ENCODE peak calls at places on chromosomes 13 and 19, in seven cellular contexts. P, H, J, O, M, G and Z are unnamed samples.

GRCh38 chr13:45847554-45848224 is 3.9 kb downstream of the SIAH3 start:
- DNase-seq in G (no peak), J (no peak), O (peak; percentile 72), H (peak; percentile 72), P (peak; percentile 22), M (peak; percentile 60), Z (no peak)

GRCh38 chr13:110063490-110063889 is 243.5 kb downstream of the COL4A1 start:
- DNase-seq in G (no peak), P (no peak), H (no peak), M (no peak), O (no peak), J (no peak), Z (no peak)

GRCh38 chr19:56309511-56310185 is 5.0 kb downstream of the ZSCAN5A start:
- DNase-seq in M (peak; percentile 62), J (peak; percentile 25), O (peak; percentile 56), P (peak; percentile 54), G (peak; percentile 4), H (peak; percentile 68), Z (peak; percentile 24)

GRCh38 chr13:27822873-27823311 is 30.6 kb downstream of the GSX1 start:
- DNase-seq in O (no peak), J (no peak), M (no peak), H (no peak), P (no peak), G (no peak), Z (no peak)

GRCh38 chr19:6613711-6614110 is 22.8 kb upstream of the CD70 start:
- DNase-seq in J (no peak), O (no peak), P (no peak), G (no peak), H (no peak), M (no peak), Z (no peak)

GRCh38 chr19:49718511-49718910 is 27.6 kb downstream of the CPT1C start:
- DNase-seq in H (no peak), O (no peak), P (no peak), J (no peak), M (no peak), G (peak; percentile 35), Z (no peak)

GRCh38 chr13:19153782-19154450 is 27.7 kb downstream of the TUBA3C start:
- DNase-seq in O (no peak), H (no peak), G (no peak), J (no peak), P (no peak), M (no peak), Z (no peak)

GRCh38 chr19:4581381-4582111 is 22.1 kb upstream of the SEMA6B start:
- DNase-seq in G (no peak), H (no peak), M (peak; percentile 80), J (no peak), P (no peak), O (no peak), Z (no peak)

GRCh38 chr13:110444226-110444653 is 117.3 kb downstream of the RAB20 start:
- DNase-seq in J (no peak), H (no peak), O (no peak), P (no peak), M (no peak), G (peak; percentile 20), Z (no peak)

GRCh38 chr13:76027131-76027530 is 391.0 kb downstream of the LMO7 start:
- DNase-seq in O (no peak), G (no peak), M (no peak), J (no peak), H (no peak), P (no peak), Z (no peak)

GRCh38 chr13:48334534-48335127 is 31.1 kb downstream of the RB1 start:
- DNase-seq in H (no peak), G (peak; percentile 45), O (no peak), J (peak; percentile 1), M (peak; percentile 5), P (no peak), Z (no peak)

GRCh38 chr13:72542241-72542640 is 185.2 kb downstream of the MZT1 start:
- DNase-seq in O (no peak), M (no peak), P (no peak), H (no peak), J (no peak), G (no peak), Z (no peak)

GRCh38 chr13:66673401-66673800 is 556.7 kb downstream of the PCDH9 start:
- DNase-seq in O (no peak), G (peak; percentile 42), M (no peak), P (no peak), H (no peak), J (no peak), Z (no peak)

GRCh38 chr13:99261040-99261439 is 2.9 kb upstream of the GPR18 start:
- DNase-seq in J (no peak), M (no peak), O (no peak), H (no peak), P (no peak), G (no peak), Z (no peak)

GRCh38 chr13:107210216-107211010 is 642.5 kb upstream of the ARGLU1 start:
- DNase-seq in J (no peak), M (no peak), P (no peak), O (no peak), H (no peak), G (peak; percentile 20), Z (no peak)

GRCh38 chr13:83881917-83882625 is at the start of gene SLITRK1:
- DNase-seq in H (peak; percentile 72), M (peak; percentile 91), O (no peak), J (no peak), G (peak; percentile 19), P (peak; percentile 35), Z (peak; percentile 20)

GRCh38 chr19:38679839-38680238 is 32.4 kb downstream of the ACTN4 start:
- DNase-seq in G (peak; percentile 63), O (no peak), H (no peak), J (no peak), P (no peak), M (no peak), Z (peak; percentile 30)

GRCh38 chr19:7733376-7733775 is 1.5 kb upstream of the CLEC4G start:
- DNase-seq in J (no peak), G (no peak), M (no peak), O (no peak), H (no peak), P (no peak), Z (no peak)

GRCh38 chr13:93364166-93364565 is 137.6 kb downstream of the GPC6 start:
- DNase-seq in O (no peak), H (no peak), P (no peak), G (peak; percentile 91), J (no peak), M (no peak), Z (no peak)

GRCh38 chr19:2271516-2272103 is 10.4 kb downstream of the PEAK3 start:
- DNase-seq in O (no peak), H (no peak), M (no peak), J (no peak), G (peak; percentile 75), P (no peak), Z (peak; percentile 67)

GRCh38 chr19:45166723-45167252 is 6.0 kb upstream of the NKPD1 start:
- DNase-seq in G (no peak), M (no peak), J (no peak), P (no peak), H (peak; percentile 60), O (no peak), Z (no peak)

GRCh38 chr13:23725922-23726321 is 155.7 kb downstream of the TNFRSF19 start:
- DNase-seq in P (no peak), M (no peak), O (no peak), H (peak; percentile 55), G (no peak), J (no peak), Z (no peak)

GRCh38 chr13:97395437-97396136 is 38.4 kb upstream of the RAP2A start:
- DNase-seq in P (no peak), G (peak; percentile 66), J (no peak), O (no peak), H (no peak), M (no peak), Z (no peak)

GRCh38 chr19:47652285-47652684 is 43.4 kb downstream of the BICRA start:
- DNase-seq in H (no peak), M (no peak), J (no peak), O (no peak), G (no peak), P (no peak), Z (no peak)

GRCh38 chr19:47649588-47649987 is 40.7 kb downstream of the BICRA start:
- DNase-seq in M (no peak), J (no peak), G (no peak), P (no peak), H (no peak), O (no peak), Z (no peak)

GRCh38 chr19:47651132-47651531 is 42.2 kb downstream of the BICRA start:
- DNase-seq in J (no peak), O (no peak), H (peak; percentile 28), P (no peak), G (no peak), M (no peak), Z (peak; percentile 24)

GRCh38 chr19:47650695-47651094 is 41.8 kb downstream of the BICRA start:
- DNase-seq in P (no peak), H (no peak), M (no peak), J (no peak), O (no peak), G (no peak), Z (peak; percentile 20)

GRCh38 chr19:47651691-47652090 is 42.8 kb downstream of the BICRA start:
- DNase-seq in P (no peak), G (no peak), H (no peak), J (no peak), O (no peak), M (no peak), Z (peak; percentile 39)
- H3K4me1 ChIP-seq in P (no peaks in the 10 kb centered on the region), G (no peaks in the 10 kb centered on the region), H (no peaks in the 10 kb centered on the region), J (peaks cover 8% of the 10 kb centered on the region), O (no peaks in the 10 kb centered on the region), M (no peaks in the 10 kb centered on the region), Z (peaks cover 11% of the 10 kb centered on the region)

DNA sequence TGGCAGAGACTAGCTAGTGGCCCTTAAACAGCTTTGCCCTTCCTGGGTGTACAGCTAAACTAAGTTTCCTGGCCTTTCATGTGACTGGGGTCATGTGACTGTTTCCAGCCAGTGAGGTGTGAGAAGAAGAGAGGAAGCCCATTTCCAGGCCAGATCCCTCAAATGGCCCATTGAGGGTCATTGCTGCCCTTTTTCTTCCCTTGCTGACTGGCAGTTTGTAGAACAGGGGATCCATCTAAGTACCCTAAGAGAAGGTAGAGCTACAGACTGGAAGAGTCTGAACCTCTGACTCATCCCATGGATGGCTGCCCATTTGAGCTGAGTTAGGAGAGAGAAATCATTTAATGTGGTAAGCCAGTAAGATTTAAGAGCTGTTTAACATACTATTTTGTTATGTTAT is 2.8 kb downstream of the SWSAP1 start:
- DNase-seq in H (no peak), G (peak; percentile 94), P (no peak), O (no peak), J (no peak), M (no peak), Z (no peak)
- H3K4me1 ChIP-seq in H (peaks cover 15% of the 10 kb centered on the region), G (peaks cover 25% of the 10 kb centered on the region), P (peaks cover 31% of the 10 kb centered on the region), O (peaks cover 45% of the 10 kb centered on the region), J (peaks cover 52% of the 10 kb centered on the region), M (peaks cover 6% of the 10 kb centered on the region), Z (peaks cover 46% of the 10 kb centered on the region)

DNA sequence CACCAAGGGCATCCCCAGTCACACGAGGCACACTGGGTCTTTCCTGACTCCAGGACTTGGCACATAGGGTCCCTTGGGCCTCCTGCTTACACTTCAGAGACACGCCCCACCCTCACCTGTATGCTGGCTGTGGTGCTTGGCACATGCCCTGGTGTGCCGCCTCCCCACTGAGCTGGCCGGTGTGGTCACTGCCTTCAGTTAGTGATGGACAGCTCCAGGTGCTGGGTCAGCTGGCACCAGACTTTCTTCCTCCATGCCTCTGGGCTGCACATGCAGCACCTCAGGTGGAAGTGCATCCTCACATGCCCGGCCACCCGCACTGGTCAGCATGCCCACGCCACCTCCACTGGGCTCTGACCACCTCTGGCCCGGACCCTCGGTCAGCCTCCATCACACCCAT is 52.9 kb downstream of the KLF2 start:
- DNase-seq in J (no peak), G (no peak), O (no peak), M (no peak), P (no peak), H (no peak), Z (peak; percentile 67)
- H3K4me1 ChIP-seq in J (no peaks in the 10 kb centered on the region), G (peaks cover 10% of the 10 kb centered on the region), O (peaks cover 92% of the 10 kb centered on the region), M (peaks cover 30% of the 10 kb centered on the region), P (peaks cover 25% of the 10 kb centered on the region), H (peaks cover 11% of the 10 kb centered on the region), Z (peaks cover 16% of the 10 kb centered on the region)

GRCh38 chr13:79386125-79386822 is 19.8 kb downstream of the RBM26 start:
- DNase-seq in M (no peak), G (no peak), J (no peak), P (no peak), H (no peak), O (no peak), Z (no peak)
- H3K4me1 ChIP-seq in M (peaks cover 6% of the 10 kb centered on the region), G (peaks cover 4% of the 10 kb centered on the region), J (peaks cover 32% of the 10 kb centered on the region), P (peaks cover 4% of the 10 kb centered on the region), H (peaks cover 2% of the 10 kb centered on the region), O (peaks cover 62% of the 10 kb centered on the region), Z (peaks cover 57% of the 10 kb centered on the region)